ENCODE peak calls at places on chromosomes 1 and 21, in five cellular contexts. E, R, P, Q and J are unnamed samples.

GRCh38 chr1:248825136-248825535 is 579 bp downstream of the SH3BP5L start:
- DNase-seq in E (no peak), R (no peak), P (peak; percentile 65), Q (no peak), J (no peak)

GRCh38 chr1:163055531-163055930 is 13.6 kb upstream of the RGS4 start:
- DNase-seq in E (no peak), R (no peak), P (no peak), Q (no peak), J (no peak)

GRCh38 chr21:15352009-15352408 is 287.2 kb upstream of the NRIP1 start:
- DNase-seq in E (no peak), R (no peak), P (no peak), Q (no peak), J (no peak)

GRCh38 chr1:237702161-237702560 is 188.6 kb downstream of the ZP4 start:
- DNase-seq in E (no peak), R (no peak), P (no peak), Q (no peak), J (no peak)

GRCh38 chr1:36224537-36225297 is 474 bp downstream of the THRAP3 start:
- DNase-seq in E (no peak), R (peak; percentile 66), P (peak; percentile 92), Q (peak; percentile 21), J (peak; percentile 64)

GRCh38 chr1:166410083-166410385 is 243.2 kb upstream of the FAM78B start:
- DNase-seq in E (no peak), R (no peak), P (no peak), Q (no peak), J (no peak)

GRCh38 chr1:5975133-5975880 is 16.9 kb downstream of the NPHP4 start:
- DNase-seq in E (peak; percentile 17), R (peak; percentile 27), P (no peak), Q (no peak), J (peak; percentile 63)

GRCh38 chr1:32273389-32274208 is 18.3 kb upstream of the HDAC1 start:
- DNase-seq in E (peak; percentile 79), R (no peak), P (no peak), Q (peak; percentile 71), J (peak; percentile 70)

GRCh38 chr1:228096416-228097332 is 6.5 kb downstream of the C1orf35 start:
- DNase-seq in E (no peak), R (no peak), P (peak; percentile 57), Q (no peak), J (no peak)

GRCh38 chr1:89519779-89520358 is 4.8 kb upstream of the LRRC8B start:
- DNase-seq in E (no peak), R (no peak), P (no peak), Q (no peak), J (peak; percentile 13)

DNA sequence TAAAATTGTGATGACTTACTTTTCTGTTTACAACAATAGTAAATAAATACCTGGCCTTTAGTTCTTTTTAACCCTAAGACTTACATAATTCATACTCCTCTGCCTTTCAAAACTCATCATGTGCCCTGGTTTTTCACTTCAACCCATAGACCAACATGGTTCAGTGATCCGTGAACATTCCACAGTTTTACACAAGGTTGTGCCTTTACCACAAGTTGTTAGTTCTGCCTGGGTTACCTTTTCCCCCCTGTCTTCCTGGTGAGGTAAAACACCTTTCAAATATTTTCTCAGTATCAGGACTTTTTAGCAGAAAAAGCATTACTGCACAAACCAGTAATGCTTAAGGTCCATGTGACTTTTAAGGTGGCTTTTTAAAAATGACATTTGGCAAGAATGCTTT is 1466.4 kb downstream of the PLA2G4A start:
- DNase-seq in E (no peak), R (no peak), P (no peak), Q (no peak), J (no peak)
- TF ChIP-seq CTCF in E (no peak), R (no peak), P (no peak), Q (no peak), J (no peak)

GRCh38 chr1:62433861-62434611 is 2.8 kb upstream of the USP1 start:
- DNase-seq in E (no peak), R (no peak), P (no peak), Q (no peak), J (no peak)
- TF ChIP-seq CTCF in E (no peak), R (no peak), P (no peak), Q (no peak), J (no peak)

GRCh38 chr1:226679303-226679702 is 59.8 kb downstream of the ITPKB start:
- DNase-seq in E (no peak), R (no peak), P (no peak), Q (no peak), J (no peak)

GRCh38 chr1:226681652-226682493 is 57.2 kb downstream of the ITPKB start:
- DNase-seq in E (no peak), R (no peak), P (no peak), Q (no peak), J (no peak)

GRCh38 chr1:226678701-226679100 is 60.4 kb downstream of the ITPKB start:
- DNase-seq in E (no peak), R (no peak), P (no peak), Q (no peak), J (no peak)

GRCh38 chr1:226679853-226680516 is 59.1 kb downstream of the ITPKB start:
- DNase-seq in E (peak; percentile 61), R (no peak), P (peak; percentile 94), Q (peak; percentile 42), J (peak; percentile 64)

GRCh38 chr1:226680653-226681052 is 58.4 kb downstream of the ITPKB start:
- DNase-seq in E (no peak), R (no peak), P (peak; percentile 56), Q (no peak), J (no peak)
- TF ChIP-seq CTCF in E (no peak), R (no peak), P (no peak), Q (no peak), J (no peak)

DNA sequence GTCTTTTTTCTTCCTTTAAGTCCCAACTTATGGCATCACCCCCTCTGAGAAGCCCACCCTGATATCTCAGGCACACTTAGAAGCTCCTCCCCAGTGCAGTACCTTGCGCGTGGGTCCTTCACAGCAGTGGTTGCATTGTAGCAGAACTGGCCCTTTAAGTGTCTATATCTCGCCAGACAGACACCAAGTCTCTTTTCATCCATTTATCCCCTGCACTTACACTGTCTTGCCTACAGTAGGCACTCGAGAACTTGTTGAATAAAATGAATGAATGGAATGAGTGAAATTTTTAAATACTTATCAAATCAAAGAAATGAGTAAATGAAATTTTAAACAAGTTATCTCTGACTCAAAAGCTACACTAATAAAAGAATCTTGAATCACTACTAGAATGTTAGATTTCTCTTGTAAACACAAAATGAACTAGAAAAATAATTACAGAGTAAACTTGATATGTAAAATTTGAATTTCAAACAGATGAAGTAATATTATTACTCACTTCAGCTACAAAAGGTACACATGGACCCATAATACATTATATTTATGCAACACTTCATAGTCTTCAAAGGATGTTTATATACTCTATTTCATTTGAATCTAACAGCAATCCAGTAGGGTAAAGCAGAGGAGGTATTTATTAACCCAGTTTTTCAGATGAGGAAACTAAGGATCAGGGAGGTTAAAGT is 54.7 kb upstream of the MAN1A2 start:
- DNase-seq in E (no peak), R (no peak), P (no peak), Q (no peak), J (no peak)
- TF ChIP-seq CTCF in E (peak; percentile 88), R (peak; percentile 41), P (peak; percentile 28), Q (peak; percentile 14), J (no peak)

GRCh38 chr1:94597701-94598100 is 56.1 kb upstream of the F3 start:
- DNase-seq in E (no peak), R (no peak), P (no peak), Q (no peak), J (no peak)

GRCh38 chr1:94593611-94594010 is 52.1 kb upstream of the F3 start:
- DNase-seq in E (no peak), R (no peak), P (no peak), Q (no peak), J (no peak)

GRCh38 chr1:94592566-94592920 is 51.0 kb upstream of the F3 start:
- DNase-seq in E (no peak), R (no peak), P (no peak), Q (no peak), J (no peak)

GRCh38 chr1:94599090-94599813 is 57.7 kb upstream of the F3 start:
- DNase-seq in E (peak; percentile 43), R (no peak), P (no peak), Q (no peak), J (peak; percentile 55)

DNA sequence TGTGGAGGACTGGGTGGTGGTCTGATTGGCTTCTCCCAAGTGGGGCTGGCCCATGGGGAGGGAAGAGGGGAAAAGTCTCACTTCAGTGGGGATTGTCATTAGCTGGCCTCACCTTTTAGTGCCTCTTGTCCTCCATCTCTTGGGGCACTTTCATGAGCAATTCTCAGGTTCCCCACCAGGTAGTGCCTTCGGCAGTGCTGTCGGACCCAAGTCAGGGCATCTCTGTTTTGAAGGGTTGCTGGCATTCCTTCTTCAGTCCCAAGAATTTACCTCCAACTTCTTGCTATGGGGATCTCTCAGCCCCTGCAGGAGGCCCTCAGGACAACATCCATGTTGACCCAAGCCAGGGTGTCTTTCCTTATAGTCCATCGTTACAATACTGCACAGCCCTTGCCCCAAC is 54.7 kb upstream of the F3 start:
- DNase-seq in E (no peak), R (no peak), P (no peak), Q (no peak), J (no peak)
- TF ChIP-seq CTCF in E (no peak), R (no peak), P (no peak), Q (no peak), J (no peak)

GRCh38 chr1:45913183-45913924 is 109.9 kb downstream of the MAST2 start:
- DNase-seq in E (no peak), R (peak; percentile 54), P (peak; percentile 91), Q (no peak), J (no peak)
- TF ChIP-seq CTCF in E (no peak), R (no peak), P (no peak), Q (no peak), J (no peak)

DNA sequence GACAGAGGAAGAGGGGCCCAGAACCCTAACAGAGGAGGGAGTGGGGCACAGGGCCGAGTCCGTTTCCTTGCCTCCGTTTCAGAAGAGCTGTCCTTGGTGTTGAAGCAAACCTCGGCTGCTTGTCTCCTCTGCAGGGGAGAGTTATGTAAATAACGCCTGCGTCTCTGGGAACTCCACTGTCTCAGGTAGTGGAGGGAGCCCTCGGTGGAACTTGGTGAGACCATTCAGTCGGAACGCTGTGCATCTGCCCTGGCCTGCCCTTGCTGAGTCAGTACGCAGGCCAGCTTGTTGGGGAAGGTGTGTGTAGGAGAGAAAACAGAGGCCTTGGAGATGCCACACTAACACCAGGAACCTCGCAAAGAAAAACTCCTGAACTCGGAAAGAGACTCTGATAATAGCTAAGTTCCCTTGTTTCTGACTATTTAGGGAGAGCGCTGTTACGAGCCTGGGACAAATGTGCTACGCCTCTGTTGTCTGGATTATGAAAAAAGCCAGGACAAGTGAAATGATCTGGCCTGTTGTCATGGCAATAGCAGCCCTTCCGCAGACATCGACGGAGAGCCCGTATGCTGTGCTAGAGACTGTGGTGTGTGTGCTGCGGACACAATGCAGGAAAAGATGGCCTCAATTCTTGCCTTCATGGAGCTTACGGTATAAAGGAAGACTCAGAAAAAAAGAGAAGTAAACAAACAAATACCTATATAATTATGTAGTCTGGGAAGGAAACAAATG is 94.6 kb upstream of the AKT3 start:
- DNase-seq in E (no peak), R (no peak), P (no peak), Q (peak; percentile 64), J (peak; percentile 52)
- TF ChIP-seq CTCF in E (no peak), R (no peak), P (no peak), Q (no peak), J (no peak)